ENCODE peak calls at places on chromosome 5, in nine cellular contexts. K is NCI-H1694 treated with DMSO at 0.1 percent for 48 hours; E is HCT116; H is stimulated activated naive B cell treated with anti-CD40 and anti-IgM and Interleukin-4, amounts not matched to agents 10 μg/mL and 1 μg/mL and 100 μg/mL, for 72 hours; Q is A172; Z is mucosa of descending colon; N is activated T-helper 1 cell treated with Interleukin-2 at 50 U/mL for 16 hours; X is AG08396; L is WTC11. I is an unnamed sample.
A peak's percentile ranks its signal among the peaks of the same experiment; 100 is the strongest.

GRCh38 chr5:163533229-163533628 is 27.8 kb downstream of the MAT2B start:
- DNase-seq in Z (no peak), H (no peak), L (no peak), X (no peak), E (no peak), N (no peak), K (no peak), Q (no peak), I (no peak)

GRCh38 chr5:150672237-150672883 is 11.3 kb downstream of the MYOZ3 start:
- DNase-seq in H (no peak), Q (no peak), K (no peak), L (peak; percentile 85), Z (peak; percentile 60), N (no peak), X (peak; percentile 55), E (no peak), I (no peak)

GRCh38 chr5:151107738-151108520 is 27.1 kb upstream of the TNIP1 start:
- DNase-seq in N (no peak), H (no peak), L (no peak), K (no peak), Z (no peak), X (peak; percentile 37), E (no peak), Q (no peak), I (no peak)

GRCh38 chr5:80097516-80097915 is 62.4 kb downstream of the THBS4 start:
- DNase-seq in K (peak; percentile 38), E (no peak), H (no peak), X (no peak), Q (no peak), N (no peak), L (peak; percentile 45), Z (no peak), I (no peak)

GRCh38 chr5:74454263-74455030 is 186.1 kb downstream of the ENC1 start:
- DNase-seq in Q (no peak), L (no peak), H (no peak), X (no peak), N (no peak), Z (no peak), E (no peak), K (no peak), I (no peak)

GRCh38 chr5:122773615-122774014 is 1.3 kb upstream of the SNX2 start:
- DNase-seq in Q (no peak), N (no peak), X (no peak), L (no peak), E (no peak), K (no peak), H (no peak), Z (no peak), I (no peak)

GRCh38 chr5:186091-187041 is 4.9 kb upstream of the LRRC14B start:
- DNase-seq in Z (no peak), Q (no peak), L (no peak), E (no peak), K (no peak), N (no peak), X (no peak), H (no peak), I (no peak)

GRCh38 chr5:31471916-31472315 is 60.0 kb downstream of the DROSHA start:
- DNase-seq in L (no peak), N (no peak), Q (no peak), Z (no peak), K (no peak), E (no peak), H (no peak), X (no peak), I (no peak)

GRCh38 chr5:92652735-92653134 is 928.3 kb downstream of the NR2F1-AS1 start:
- DNase-seq in X (no peak), L (no peak), K (peak; percentile 47), Z (no peak), E (no peak), Q (no peak), H (no peak), N (no peak), I (no peak)

GRCh38 chr5:9094582-9094981 is 451.3 kb downstream of the SEMA5A start:
- DNase-seq in Q (no peak), X (no peak), E (no peak), H (no peak), L (no peak), K (no peak), Z (no peak), N (no peak), I (no peak)

GRCh38 chr5:173493846-173494245 is 122.6 kb downstream of the BOD1 start:
- DNase-seq in K (no peak), Z (no peak), E (no peak), H (no peak), N (no peak), L (no peak), Q (no peak), X (no peak), I (no peak)

GRCh38 chr5:78907255-78907886 is 77.7 kb downstream of the ARSB start:
- DNase-seq in N (no peak), H (peak; percentile 11), L (no peak), K (peak; percentile 44), X (peak; percentile 81), Q (peak; percentile 86), E (no peak), Z (no peak), I (no peak)

GRCh38 chr5:78705826-78706225 is 57.3 kb upstream of the LHFPL2 start:
- DNase-seq in K (no peak), N (no peak), E (no peak), Q (no peak), Z (no peak), H (no peak), L (no peak), X (no peak), I (no peak)

GRCh38 chr5:160545832-160546231 is 124.2 kb downstream of the PTTG1 start:
- DNase-seq in N (no peak), Z (no peak), K (no peak), E (no peak), L (no peak), H (no peak), X (no peak), Q (no peak), I (no peak)

GRCh38 chr5:147098233-147098790 is 136.5 kb upstream of the STK32A start:
- DNase-seq in N (no peak), E (peak; percentile 42), Q (peak; percentile 68), L (peak; percentile 49), X (peak; percentile 30), K (peak; percentile 62), H (no peak), Z (no peak), I (peak; percentile 35)

GRCh38 chr5:148928141-148928540 is 101.7 kb downstream of the ADRB2 start:
- DNase-seq in H (no peak), X (no peak), L (no peak), E (no peak), K (no peak), Z (no peak), N (no peak), Q (no peak), I (no peak)

GRCh38 chr5:122180863-122181519 is 51.6 kb downstream of the ZNF474 start:
- DNase-seq in N (no peak), H (no peak), Q (peak; percentile 82), K (no peak), Z (no peak), X (peak; percentile 36), E (no peak), L (no peak), I (no peak)

GRCh38 chr5:147752033-147752432 is 30.5 kb downstream of the JAKMIP2 start:
- DNase-seq in H (no peak), Z (no peak), N (no peak), L (no peak), Q (no peak), E (no peak), X (no peak), K (no peak), I (peak; percentile 15)

GRCh38 chr5:118007262-118007661 is 981.1 kb downstream of the DTWD2 start:
- DNase-seq in Q (no peak), X (no peak), H (no peak), E (no peak), Z (no peak), K (no peak), N (no peak), L (no peak), I (no peak)

GRCh38 chr5:173310861-173311515 is 17.2 kb downstream of the STC2 start:
- DNase-seq in N (no peak), Q (no peak), X (peak; percentile 49), H (no peak), Z (no peak), K (no peak), E (no peak), L (no peak), I (no peak)

GRCh38 chr5:91189480-91190332 is 193.4 kb downstream of the ARRDC3 start:
- DNase-seq in K (no peak), H (no peak), Z (no peak), N (no peak), X (peak; percentile 65), E (peak; percentile 28), L (no peak), Q (peak; percentile 57), I (no peak)

GRCh38 chr5:3181641-3182040 is 414.0 kb upstream of the IRX1 start:
- DNase-seq in K (no peak), H (no peak), E (no peak), L (no peak), X (no peak), Z (no peak), N (no peak), Q (no peak), I (no peak)

GRCh38 chr5:111580956-111581355 is 68.6 kb upstream of the STARD4 start:
- DNase-seq in Q (no peak), X (no peak), E (no peak), H (no peak), K (no peak), N (no peak), L (no peak), Z (no peak), I (no peak)

GRCh38 chr5:117332341-117332740 is 757.7 kb upstream of the SEMA6A start:
- DNase-seq in L (no peak), Q (no peak), X (no peak), H (no peak), E (no peak), Z (no peak), N (no peak), K (no peak), I (no peak)

GRCh38 chr5:170405822-170406221 is 16.7 kb upstream of the KCNMB1 start:
- DNase-seq in L (no peak), K (no peak), X (no peak), N (no peak), Q (no peak), E (no peak), Z (no peak), H (no peak), I (no peak)

GRCh38 chr5:75566710-75567309 is 44.4 kb upstream of the ANKDD1B start:
- DNase-seq in X (peak; percentile 71), E (peak; percentile 80), Z (no peak), K (no peak), Q (peak; percentile 96), H (peak; percentile 63), N (no peak), L (no peak), I (no peak)

GRCh38 chr5:17396247-17396646 is 101.8 kb upstream of the TAF11L2 start:
- DNase-seq in X (no peak), L (no peak), E (no peak), H (no peak), Z (no peak), K (no peak), Q (no peak), N (no peak), I (no peak)

GRCh38 chr5:120465281-120465961 is 1.3 kb downstream of the PRR16 start:
- DNase-seq in Q (no peak), L (peak; percentile 63), N (no peak), H (no peak), E (no peak), X (peak; percentile 72), K (no peak), Z (peak; percentile 47), I (peak; percentile 63)

GRCh38 chr5:165630211-165630866 is 2124.9 kb downstream of the MAT2B start:
- DNase-seq in N (no peak), Z (no peak), K (peak; percentile 14), H (peak; percentile 6), E (no peak), Q (peak; percentile 62), X (peak; percentile 25), L (peak; percentile 59), I (peak; percentile 57)

GRCh38 chr5:143213231-143213850 is 190.1 kb downstream of the NR3C1 start:
- DNase-seq in Z (no peak), X (peak; percentile 55), H (no peak), N (no peak), L (no peak), K (no peak), E (no peak), Q (no peak), I (no peak)

GRCh38 chr5:66932446-66932845 is 264.2 kb downstream of the CD180 start:
- DNase-seq in K (no peak), Z (no peak), H (no peak), N (no peak), E (no peak), L (no peak), Q (no peak), X (no peak), I (no peak)